ENCODE peak calls at places on chromosomes 11 and 22, in five cellular contexts. One of them, this sample, is unnamed.

GRCh38 chr11:95544095-95544795 is 245.3 kb downstream of the FAM76B start:
- DNase-seq in WTC11: no peak
- DNase-seq in right lobe of liver: no peak
- DNase-seq in astrocyte of the spinal cord: no peak
- DNase-seq in HFF-Myc: no peak
- DNase-seq in this sample: no peak

GRCh38 chr11:134040386-134041297 is 28.2 kb upstream of the JAM3 start:
- DNase-seq in WTC11: no peak
- DNase-seq in right lobe of liver: no peak
- DNase-seq in astrocyte of the spinal cord: peak
- DNase-seq in HFF-Myc: no peak
- DNase-seq in this sample: no peak

GRCh38 chr11:58813693-58814092 is 30.8 kb downstream of the GLYATL2 start:
- DNase-seq in WTC11: no peak
- DNase-seq in right lobe of liver: no peak
- DNase-seq in astrocyte of the spinal cord: peak
- DNase-seq in HFF-Myc: no peak
- DNase-seq in this sample: no peak

GRCh38 chr11:47860526-47860925 is 12.4 kb upstream of the NUP160 start:
- DNase-seq in WTC11: no peak
- DNase-seq in right lobe of liver: no peak
- DNase-seq in astrocyte of the spinal cord: no peak
- DNase-seq in HFF-Myc: no peak
- DNase-seq in this sample: no peak

GRCh38 chr11:27282141-27282590 is 80.8 kb downstream of the CCDC34 start:
- DNase-seq in WTC11: no peak
- DNase-seq in right lobe of liver: peak
- DNase-seq in astrocyte of the spinal cord: peak
- DNase-seq in HFF-Myc: peak
- DNase-seq in this sample: no peak

GRCh38 chr11:12319734-12320387 is 57.5 kb upstream of the PARVA start:
- DNase-seq in WTC11: no peak
- DNase-seq in right lobe of liver: no peak
- DNase-seq in astrocyte of the spinal cord: no peak
- DNase-seq in HFF-Myc: peak
- DNase-seq in this sample: no peak

GRCh38 chr11:19694796-19695345 is 17.8 kb upstream of the NAV2 start:
- DNase-seq in WTC11: no peak
- DNase-seq in right lobe of liver: no peak
- DNase-seq in astrocyte of the spinal cord: no peak
- DNase-seq in HFF-Myc: no peak
- DNase-seq in this sample: no peak

GRCh38 chr11:124894606-124895430 is 2.8 kb downstream of the ROBO4 start:
- DNase-seq in WTC11: no peak
- DNase-seq in right lobe of liver: no peak
- DNase-seq in astrocyte of the spinal cord: no peak
- DNase-seq in HFF-Myc: no peak
- DNase-seq in this sample: no peak

GRCh38 chr22:46195487-46196165 is 45.3 kb downstream of the PPARA start:
- DNase-seq in WTC11: no peak
- DNase-seq in right lobe of liver: peak
- DNase-seq in astrocyte of the spinal cord: no peak
- DNase-seq in HFF-Myc: no peak
- DNase-seq in this sample: no peak

GRCh38 chr11:954392-955144 is 28.9 kb downstream of the AP2A2 start:
- DNase-seq in WTC11: no peak
- DNase-seq in right lobe of liver: no peak
- DNase-seq in astrocyte of the spinal cord: no peak
- DNase-seq in HFF-Myc: no peak
- DNase-seq in this sample: no peak

GRCh38 chr11:32391965-32392553 is 43.3 kb downstream of the WT1 start:
- DNase-seq in WTC11: no peak
- DNase-seq in right lobe of liver: no peak
- DNase-seq in astrocyte of the spinal cord: peak
- DNase-seq in HFF-Myc: no peak
- DNase-seq in this sample: no peak

DNA sequence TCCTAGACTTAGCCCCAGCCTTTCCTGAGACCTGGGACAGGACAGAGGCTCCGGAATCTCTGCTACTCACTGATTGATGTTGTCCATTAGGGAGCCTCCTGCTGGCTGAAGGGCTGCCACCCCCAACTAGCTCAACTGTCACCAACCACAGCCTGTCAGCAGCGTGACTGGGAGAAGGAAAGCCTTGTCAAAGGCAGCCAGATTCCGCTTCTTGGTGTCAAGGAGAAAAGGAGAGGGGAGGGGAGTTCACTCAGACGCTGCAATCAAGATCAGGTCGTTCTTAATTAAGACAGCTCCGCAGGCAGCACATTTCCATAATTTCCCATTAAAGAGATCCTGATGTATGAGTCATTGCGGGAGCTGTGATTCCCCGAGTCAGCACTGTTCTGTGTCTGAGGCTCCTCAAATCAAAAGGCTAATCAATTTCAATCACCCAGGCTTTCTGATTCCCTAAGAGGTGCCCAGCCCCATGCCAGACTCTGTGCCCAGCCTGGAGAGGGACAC is 152.8 kb upstream of the ZBED5 start:
- DNase-seq in WTC11: peak
- DNase-seq in right lobe of liver: peak
- DNase-seq in astrocyte of the spinal cord: peak
- DNase-seq in HFF-Myc: no peak
- DNase-seq in this sample: peak
- TF ChIP-seq CTCF in WTC11: no peak
- TF ChIP-seq CTCF in right lobe of liver: peak
- TF ChIP-seq CTCF in astrocyte of the spinal cord: peak
- TF ChIP-seq CTCF in HFF-Myc: peak
- TF ChIP-seq CTCF in this sample: peak

GRCh38 chr11:94477644-94478043 is 16.0 kb downstream of the MRE11 start:
- DNase-seq in WTC11: no peak
- DNase-seq in right lobe of liver: no peak
- DNase-seq in astrocyte of the spinal cord: no peak
- DNase-seq in HFF-Myc: no peak
- DNase-seq in this sample: no peak
- TF ChIP-seq CTCF in WTC11: no peak
- TF ChIP-seq CTCF in right lobe of liver: no peak
- TF ChIP-seq CTCF in astrocyte of the spinal cord: no peak
- TF ChIP-seq CTCF in HFF-Myc: no peak
- TF ChIP-seq CTCF in this sample: no peak

GRCh38 chr11:34342008-34342533 is 15.7 kb downstream of the ABTB2 start:
- DNase-seq in WTC11: no peak
- DNase-seq in right lobe of liver: no peak
- DNase-seq in astrocyte of the spinal cord: peak
- DNase-seq in HFF-Myc: no peak
- DNase-seq in this sample: no peak
- TF ChIP-seq CTCF in WTC11: no peak
- TF ChIP-seq CTCF in right lobe of liver: no peak
- TF ChIP-seq CTCF in astrocyte of the spinal cord: no peak
- TF ChIP-seq CTCF in HFF-Myc: no peak
- TF ChIP-seq CTCF in this sample: no peak

DNA sequence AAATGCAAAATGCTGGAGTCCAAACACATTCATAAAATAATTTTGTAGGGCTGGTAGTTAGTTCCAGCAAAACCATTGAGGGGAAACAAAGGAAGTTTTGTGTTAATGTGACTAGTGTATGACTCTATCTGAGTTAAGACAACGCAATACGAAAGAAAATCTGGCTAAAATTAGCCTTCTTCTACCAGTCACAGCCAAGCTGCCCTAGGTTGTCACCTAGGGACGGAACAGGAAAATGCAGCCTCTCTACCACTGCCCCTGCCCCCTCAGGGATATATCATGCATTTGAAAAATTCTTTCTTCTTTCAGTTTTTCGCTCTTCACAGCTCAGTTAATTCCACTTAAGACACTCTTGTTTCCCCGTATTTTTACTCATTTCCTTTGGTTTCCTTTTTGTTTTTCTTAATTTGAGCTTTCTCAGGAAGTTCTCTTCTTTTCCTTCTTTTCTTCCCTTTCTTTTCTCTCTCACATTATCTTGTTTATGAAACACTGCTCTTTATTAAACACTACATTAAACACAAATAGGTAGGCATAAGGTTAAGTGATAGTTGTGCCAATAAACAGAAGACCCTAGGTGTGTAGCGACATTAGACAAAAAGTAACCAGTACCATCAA is 30.6 kb downstream of the KIRREL3 start:
- DNase-seq in WTC11: peak
- DNase-seq in right lobe of liver: no peak
- DNase-seq in astrocyte of the spinal cord: peak
- DNase-seq in HFF-Myc: no peak
- DNase-seq in this sample: peak
- TF ChIP-seq CTCF in WTC11: peak
- TF ChIP-seq CTCF in right lobe of liver: peak
- TF ChIP-seq CTCF in astrocyte of the spinal cord: peak
- TF ChIP-seq CTCF in HFF-Myc: peak
- TF ChIP-seq CTCF in this sample: peak